ENCODE peak calls at places on chromosomes 2 and 18, in four cellular contexts. B, H, Z and U are unnamed samples.

GRCh38 chr2:98912957-98913915 is 22.8 kb downstream of the CRACDL start:
- DNase-seq in B (no peak), H (no peak), Z (peak; percentile 75), U (no peak)

GRCh38 chr2:97745474-97746172 is 32.2 kb downstream of the ZAP70 start:
- DNase-seq in B (peak; percentile 48), H (no peak), Z (no peak), U (no peak)

GRCh38 chr2:1887915-1888314 is 143.6 kb upstream of the PXDN start:
- DNase-seq in B (no peak), H (no peak), Z (peak; percentile 38), U (no peak)

GRCh38 chr18:55547705-55548056 is 40.3 kb downstream of the TCF4 start:
- DNase-seq in B (no peak), H (no peak), Z (no peak), U (no peak)

GRCh38 chr18:73924836-73925235 is 222.8 kb downstream of the FBXO15 start:
- DNase-seq in B (no peak), H (no peak), Z (peak; percentile 11), U (no peak)

GRCh38 chr2:5389740-5390139 is 302.4 kb upstream of the SOX11 start:
- DNase-seq in B (no peak), H (peak; percentile 7), Z (no peak), U (no peak)

GRCh38 chr2:127969455-127969854 is 58.4 kb downstream of the SAP130 start:
- DNase-seq in B (no peak), H (no peak), Z (no peak), U (no peak)

GRCh38 chr2:43303889-43304288 is 77.5 kb upstream of the ZFP36L2 start:
- DNase-seq in B (no peak), H (no peak), Z (no peak), U (no peak)

GRCh38 chr2:127413782-127414743 is 4.2 kb upstream of the PROC start:
- DNase-seq in B (no peak), H (no peak), Z (peak; percentile 81), U (no peak)

GRCh38 chr2:196244966-196245365 is 73.6 kb upstream of the STK17B start:
- DNase-seq in B (no peak), H (no peak), Z (peak; percentile 72), U (no peak)

GRCh38 chr2:28269019-28269784 is 123.5 kb upstream of the FOSL2 start:
- DNase-seq in B (no peak), H (no peak), Z (no peak), U (no peak)

GRCh38 chr2:38377501-38378258 is 607 bp upstream of the ATL2 start:
- DNase-seq in B (no peak), H (peak; percentile 11), Z (peak; percentile 78), U (peak; percentile 39)

GRCh38 chr2:144703852-144704324 is 184.0 kb upstream of the ZEB2 start:
- DNase-seq in B (no peak), H (peak; percentile 10), Z (peak; percentile 86), U (peak; percentile 37)

GRCh38 chr2:102442967-102443828 is 20.2 kb downstream of the IL18RAP start:
- DNase-seq in B (peak; percentile 44), H (no peak), Z (peak; percentile 63), U (no peak)

GRCh38 chr2:157792345-157793052 is 83.6 kb downstream of the ACVR1 start:
- DNase-seq in B (no peak), H (no peak), Z (peak; percentile 91), U (no peak)

GRCh38 chr2:186042207-186043028 is 303.8 kb downstream of the FSIP2 start:
- DNase-seq in B (no peak), H (no peak), Z (no peak), U (no peak)

GRCh38 chr18:51185075-51185474 is 12.4 kb downstream of the MEX3C start:
- DNase-seq in B (no peak), H (no peak), Z (peak; percentile 22), U (no peak)
- H3K4me1 ChIP-seq in B (peaks cover 48% of the 10 kb centered on the region), H (no peaks in the 10 kb centered on the region), Z (peaks cover 6% of the 10 kb centered on the region), U (peaks cover 4% of the 10 kb centered on the region)

DNA sequence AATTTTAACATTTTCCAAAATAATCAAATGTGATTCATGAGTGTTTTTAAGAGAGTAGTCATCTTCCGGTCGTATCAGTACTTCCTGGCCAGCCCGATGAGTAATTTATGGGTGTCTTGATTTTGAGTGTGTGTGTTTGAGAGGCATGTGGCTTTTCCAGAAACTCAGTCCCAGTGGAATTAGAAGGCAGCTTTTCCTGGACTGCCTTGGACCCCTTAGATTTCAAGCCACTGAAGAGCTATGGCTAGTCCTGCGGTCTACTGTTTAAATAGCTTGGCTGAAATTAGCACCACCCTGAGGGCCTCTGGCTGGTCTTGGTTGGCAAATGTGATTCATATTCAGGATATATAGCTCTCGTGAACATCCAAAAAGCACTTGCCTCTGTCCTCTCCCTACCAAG is 59.4 kb downstream of the HK2 start:
- DNase-seq in B (no peak), H (no peak), Z (peak; percentile 87), U (no peak)
- H3K4me1 ChIP-seq in B (no peaks in the 10 kb centered on the region), H (no peaks in the 10 kb centered on the region), Z (peaks cover 41% of the 10 kb centered on the region), U (no peaks in the 10 kb centered on the region)

DNA sequence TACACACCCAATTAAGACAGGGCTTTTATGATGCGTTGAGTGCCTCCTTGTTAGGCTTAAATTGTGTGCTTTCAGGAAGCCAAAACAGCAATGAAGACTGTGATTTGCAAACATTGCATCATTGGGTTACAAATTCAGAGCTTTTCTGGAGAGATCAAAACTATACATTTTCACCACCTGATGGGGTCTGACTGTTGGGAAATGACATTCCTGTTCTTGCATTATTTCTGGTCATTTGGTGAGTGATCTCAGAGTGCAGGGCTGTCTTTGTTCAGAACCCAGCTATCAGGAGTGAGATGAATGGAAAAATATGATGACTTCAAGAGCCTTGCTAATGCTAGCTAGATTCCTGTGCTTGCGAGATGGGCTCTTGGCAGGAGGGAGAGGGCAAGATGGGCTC is 39.1 kb downstream of the SH3RF3 start:
- DNase-seq in B (no peak), H (no peak), Z (peak; percentile 13), U (no peak)
- H3K4me1 ChIP-seq in B (peaks cover 4% of the 10 kb centered on the region), H (peaks cover 30% of the 10 kb centered on the region), Z (peaks cover 68% of the 10 kb centered on the region), U (no peaks in the 10 kb centered on the region)

GRCh38 chr2:230680463-230681195 is 32.0 kb upstream of the CAB39 start:
- DNase-seq in B (no peak), H (no peak), Z (peak; percentile 54), U (no peak)

GRCh38 chr2:230687498-230687897 is 25.1 kb upstream of the CAB39 start:
- DNase-seq in B (no peak), H (no peak), Z (peak; percentile 75), U (no peak)

GRCh38 chr2:230682546-230682945 is 30.1 kb upstream of the CAB39 start:
- DNase-seq in B (no peak), H (no peak), Z (no peak), U (no peak)

GRCh38 chr2:230684222-230685164 is 28.1 kb upstream of the CAB39 start:
- DNase-seq in B (no peak), H (no peak), Z (peak; percentile 47), U (no peak)

DNA sequence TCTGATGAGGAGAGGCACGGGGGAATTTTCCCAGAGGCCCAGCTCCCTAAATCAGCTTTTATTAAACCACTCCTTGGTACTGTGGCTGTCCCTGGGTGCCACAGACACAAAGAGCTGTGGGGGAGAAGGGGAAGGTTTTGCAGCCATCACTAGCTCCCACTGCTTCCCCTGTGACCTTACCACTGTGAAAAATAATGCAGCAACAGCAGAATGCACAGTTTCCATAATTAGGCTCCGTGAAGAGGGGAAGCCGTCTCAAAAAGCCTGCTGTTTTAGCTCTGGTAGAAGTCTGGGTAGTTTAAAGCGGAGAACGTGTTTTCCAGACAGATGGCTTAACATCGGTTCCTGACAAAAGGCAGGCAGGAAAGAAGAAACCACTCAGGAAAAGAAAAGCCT is 27.5 kb upstream of the CAB39 start:
- DNase-seq in B (no peak), H (no peak), Z (no peak), U (no peak)
- H3K4me1 ChIP-seq in B (no peaks in the 10 kb centered on the region), H (no peaks in the 10 kb centered on the region), Z (peaks cover 20% of the 10 kb centered on the region), U (no peaks in the 10 kb centered on the region)